ENCODE peak calls at places on chromosome 6, in seven cellular contexts. S, A, T, L, D, R and P are unnamed samples.

GRCh38 chr6:109303149-109303548 is 79.1 kb downstream of the CD164 start:
- DNase-seq in S (no peak), D (no peak), R (no peak), T (no peak), L (no peak), A (no peak), P (no peak)

GRCh38 chr6:141451508-141452353 is 681.0 kb upstream of the GJE1 start:
- DNase-seq in T (no peak), A (no peak), R (no peak), D (no peak), L (peak), S (no peak), P (peak)

GRCh38 chr6:93337772-93338394 is 81.5 kb downstream of the EPHA7 start:
- DNase-seq in R (no peak), A (no peak), T (no peak), D (no peak), L (no peak), S (no peak), P (no peak)

GRCh38 chr6:43271103-43271815 is 26.8 kb upstream of the SLC22A7 start:
- DNase-seq in R (no peak), L (no peak), D (no peak), A (no peak), T (no peak), S (no peak), P (no peak)

GRCh38 chr6:105553174-105553573 is 150.3 kb upstream of the PREP start:
- DNase-seq in D (no peak), T (no peak), L (no peak), R (no peak), A (no peak), S (no peak), P (no peak)

GRCh38 chr6:116420341-116420740 is 40.8 kb upstream of the CALHM6 start:
- DNase-seq in S (no peak), A (no peak), L (no peak), T (no peak), D (no peak), R (no peak), P (no peak)

GRCh38 chr6:143689852-143690251 is 12.1 kb downstream of the PHACTR2 start:
- DNase-seq in L (no peak), R (no peak), A (no peak), S (no peak), T (no peak), D (no peak), P (peak)

GRCh38 chr6:79170915-79171314 is 63.6 kb downstream of the HMGN3 start:
- DNase-seq in D (no peak), L (peak), R (no peak), S (peak), T (no peak), A (no peak), P (peak)

GRCh38 chr6:138765896-138766487 is 7.6 kb upstream of the CCDC28A start:
- DNase-seq in L (peak), A (no peak), S (peak), T (no peak), R (no peak), D (no peak), P (peak)

GRCh38 chr6:12815884-12816600 is 99.5 kb downstream of the PHACTR1 start:
- DNase-seq in A (no peak), D (no peak), S (no peak), T (no peak), R (no peak), L (no peak), P (no peak)

GRCh38 chr6:36719126-36719525 is 21.5 kb downstream of the RAB44 start:
- DNase-seq in R (no peak), T (no peak), D (no peak), S (no peak), L (no peak), A (no peak), P (no peak)

GRCh38 chr6:150930816-150931215 is 65.3 kb downstream of the MTHFD1L start:
- DNase-seq in L (peak), A (no peak), T (no peak), D (no peak), R (no peak), S (no peak), P (peak)

GRCh38 chr6:160004419-160005160 is 35.7 kb downstream of the IGF2R start:
- DNase-seq in T (no peak), L (no peak), A (no peak), R (no peak), S (no peak), D (no peak), P (no peak)

GRCh38 chr6:20932284-20932683 is 398.0 kb downstream of the CDKAL1 start:
- DNase-seq in A (no peak), T (no peak), S (no peak), L (no peak), D (no peak), R (no peak), P (no peak)

GRCh38 chr6:141992109-141992508 is 140.6 kb upstream of the GJE1 start:
- DNase-seq in A (no peak), R (no peak), D (no peak), L (no peak), T (no peak), S (no peak), P (no peak)

GRCh38 chr6:10418361-10418861 is 3.5 kb upstream of the TFAP2A start:
- DNase-seq in D (no peak), R (no peak), A (no peak), L (no peak), T (no peak), S (no peak), P (no peak)

GRCh38 chr6:21131406-21131805 is 462.1 kb upstream of the SOX4 start:
- DNase-seq in L (no peak), S (no peak), T (no peak), D (no peak), A (no peak), R (no peak), P (no peak)

GRCh38 chr6:81894788-81895221 is 142.3 kb upstream of the TENT5A start:
- DNase-seq in T (no peak), A (no peak), S (no peak), L (no peak), R (no peak), D (no peak), P (peak)

GRCh38 chr6:82237013-82237412 is 10.5 kb downstream of the IBTK start:
- DNase-seq in S (no peak), A (no peak), R (no peak), D (no peak), T (no peak), L (peak), P (peak)

GRCh38 chr6:43579171-43579570 is 3.2 kb downstream of the POLH start:
- DNase-seq in R (no peak), A (no peak), T (no peak), S (peak), L (no peak), D (no peak), P (peak)

GRCh38 chr6:113060664-113061063 is 713.5 kb downstream of the RFPL4B start:
- DNase-seq in S (no peak), R (no peak), T (no peak), A (no peak), L (no peak), D (no peak), P (no peak)

GRCh38 chr6:158057213-158057987 is 75.7 kb downstream of the SYNJ2 start:
- DNase-seq in R (no peak), L (peak), D (no peak), A (no peak), S (peak), T (no peak), P (peak)

GRCh38 chr6:34196116-34196832 is 40.4 kb upstream of the HMGA1 start:
- DNase-seq in A (peak), S (no peak), D (peak), R (peak), T (peak), L (peak), P (peak)

GRCh38 chr6:11143394-11144371 is 32.2 kb upstream of the ERVFRD-1 start:
- DNase-seq in T (no peak), R (no peak), S (no peak), D (no peak), L (peak), A (peak), P (peak)

GRCh38 chr6:166942393-166943168 is 13.8 kb downstream of the RNASET2 start:
- DNase-seq in L (peak), A (no peak), S (no peak), D (peak), T (no peak), R (no peak), P (peak)

GRCh38 chr6:118187568-118188164 is 280.6 kb downstream of the SLC35F1 start:
- DNase-seq in T (no peak), R (no peak), L (peak), S (no peak), A (no peak), D (no peak), P (peak)

GRCh38 chr6:80967618-80968017 is 784.9 kb downstream of the TENT5A start:
- DNase-seq in D (no peak), S (no peak), A (no peak), T (no peak), R (peak), L (no peak), P (no peak)

GRCh38 chr6:89371849-89372505 is 19.5 kb upstream of the UBE2J1 start:
- DNase-seq in D (peak), A (peak), T (peak), R (peak), L (peak), S (no peak), P (peak)

GRCh38 chr6:52317841-52318581 is 33.5 kb upstream of the MCM3 start:
- DNase-seq in S (peak), R (no peak), D (no peak), A (no peak), T (no peak), L (peak), P (peak)

GRCh38 chr6:27814665-27815424 is 97.4 kb downstream of the OR2B2 start:
- DNase-seq in D (peak), L (peak), A (no peak), T (peak), S (peak), R (peak), P (peak)

GRCh38 chr6:8944548-8944947 is 509.2 kb upstream of the SLC35B3 start:
- DNase-seq in A (no peak), T (no peak), L (no peak), R (no peak), S (no peak), D (no peak), P (no peak)

GRCh38 chr6:150996968-150997367 is 131.5 kb downstream of the MTHFD1L start:
- DNase-seq in A (no peak), T (no peak), L (no peak), R (no peak), S (no peak), D (no peak), P (no peak)

GRCh38 chr6:157822221-157823000 is 635 bp upstream of the SNX9 start:
- DNase-seq in A (no peak), D (no peak), S (no peak), T (peak), L (no peak), R (peak), P (no peak)

GRCh38 chr6:51336185-51336584 is 517.5 kb downstream of the TFAP2B start:
- DNase-seq in D (no peak), R (no peak), T (no peak), L (no peak), S (no peak), A (no peak), P (no peak)

GRCh38 chr6:2134559-2134958 is 110.8 kb downstream of the GMDS start:
- DNase-seq in T (no peak), L (no peak), A (no peak), R (no peak), S (no peak), D (no peak), P (no peak)

GRCh38 chr6:2132416-2132815 is 113.0 kb downstream of the GMDS start:
- DNase-seq in R (no peak), D (no peak), S (no peak), T (no peak), L (peak), A (no peak), P (no peak)

GRCh38 chr6:2133718-2134310 is 111.6 kb downstream of the GMDS start:
- DNase-seq in T (no peak), A (no peak), S (no peak), L (no peak), R (no peak), D (no peak), P (no peak)

GRCh38 chr6:2135401-2135800 is 110.0 kb downstream of the GMDS start:
- DNase-seq in L (no peak), A (no peak), S (no peak), R (no peak), T (no peak), D (no peak), P (no peak)

DNA sequence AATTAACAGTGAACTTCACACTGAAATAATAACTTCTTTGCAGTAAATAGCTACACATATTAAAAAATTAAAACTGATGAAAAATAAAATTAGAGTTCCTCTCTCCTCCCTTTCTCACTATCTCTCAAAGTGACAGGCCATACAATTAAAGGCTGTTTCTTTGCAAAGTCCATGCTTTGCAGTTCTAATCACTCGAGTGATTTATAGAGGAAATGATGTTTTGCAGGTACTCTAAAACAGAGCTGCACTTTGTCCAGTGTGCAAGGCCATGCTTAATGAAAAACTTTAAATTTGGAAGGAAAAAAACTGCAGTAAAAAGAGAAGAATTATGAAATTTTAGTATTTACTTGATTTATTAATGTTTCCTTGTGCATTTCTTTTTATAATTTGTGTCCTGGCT is 112.5 kb downstream of the GMDS start:
- DNase-seq in D (no peak), L (no peak), R (no peak), S (no peak), A (no peak), T (no peak), P (no peak)
- TF ChIP-seq CTCF in D (no peak), L (no peak), R (no peak), S (no peak), A (no peak), T (no peak), P (no peak)

GRCh38 chr6:37807656-37808055 is 11.9 kb upstream of the ZFAND3 start:
- DNase-seq in D (no peak), A (no peak), S (peak), T (no peak), R (no peak), L (no peak), P (no peak)
- TF ChIP-seq CTCF in D (no peak), A (no peak), S (peak), T (no peak), R (no peak), L (peak), P (peak)

DNA sequence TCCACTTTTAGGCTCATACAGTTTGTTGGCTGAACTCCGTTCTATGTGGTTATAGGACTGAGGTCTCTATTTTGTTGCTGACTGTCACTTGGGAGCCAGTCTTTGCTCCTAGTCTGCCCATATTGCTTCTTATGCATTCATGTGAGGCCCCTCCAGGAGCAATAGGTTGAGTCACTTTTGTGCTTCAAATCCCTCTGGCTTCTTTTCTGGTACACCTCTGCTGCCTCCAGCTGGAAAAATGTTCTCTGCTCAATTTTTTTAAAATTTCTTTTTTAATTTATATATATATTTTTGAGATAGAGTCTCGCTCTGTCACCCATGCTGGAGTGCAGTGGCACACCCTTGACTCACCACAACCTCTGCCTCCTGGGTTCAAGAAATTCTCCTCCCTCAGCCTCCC is 42.7 kb upstream of the NOX3 start:
- DNase-seq in S (no peak), L (peak), T (no peak), A (no peak), D (no peak), R (no peak), P (peak)
- TF ChIP-seq CTCF in S (no peak), L (no peak), T (no peak), A (no peak), D (no peak), R (no peak), P (peak)

GRCh38 chr6:14002176-14002947 is 77.6 kb downstream of the RNF182 start:
- DNase-seq in L (no peak), R (no peak), T (peak), A (no peak), D (no peak), S (no peak), P (no peak)
- TF ChIP-seq CTCF in L (no peak), R (no peak), T (no peak), A (no peak), D (no peak), S (no peak), P (no peak)

GRCh38 chr6:168537485-168537884 is 96.5 kb downstream of the SMOC2 start:
- DNase-seq in R (no peak), S (no peak), L (no peak), D (no peak), T (no peak), A (no peak), P (no peak)
- TF ChIP-seq CTCF in R (no peak), S (no peak), L (no peak), D (no peak), T (no peak), A (no peak), P (no peak)

GRCh38 chr6:39816744-39817143 is 24.6 kb downstream of the DAAM2 start:
- DNase-seq in R (no peak), L (no peak), T (no peak), D (no peak), A (no peak), S (no peak), P (peak)
- TF ChIP-seq CTCF in R (no peak), L (no peak), T (no peak), D (no peak), A (no peak), S (no peak), P (no peak)

GRCh38 chr6:47131773-47132172 is 89.6 kb upstream of the ADGRF1 start:
- DNase-seq in T (no peak), L (peak), R (no peak), S (no peak), D (no peak), A (no peak), P (no peak)
- TF ChIP-seq CTCF in T (no peak), L (no peak), R (no peak), S (no peak), D (no peak), A (no peak), P (no peak)

GRCh38 chr6:16741112-16742016 is 19.9 kb downstream of the ATXN1 start:
- DNase-seq in R (no peak), T (no peak), S (peak), D (no peak), L (peak), A (no peak), P (peak)
- TF ChIP-seq CTCF in R (no peak), T (no peak), S (no peak), D (no peak), L (no peak), A (no peak), P (no peak)

GRCh38 chr6:14426281-14426680 is 308.7 kb downstream of the CD83 start:
- DNase-seq in A (no peak), R (no peak), S (no peak), L (no peak), T (no peak), D (no peak), P (no peak)
- TF ChIP-seq CTCF in A (no peak), R (no peak), S (no peak), L (no peak), T (no peak), D (no peak), P (no peak)